ENCODE peak calls at places on chromosome 9, in six cellular contexts. T is cardiac muscle cell, P is breast epithelium, K is lung, Q is DND-41, V is fibroblast of lung. N is an unnamed sample. For H3K27me3, the result is how much of the 10 kb centered on the place peaks cover.

GRCh38 chr9:3906437-3907213 is 380.8 kb upstream of the RFX3 start:
- DNase-seq in T (peak), P (no peak), K (peak), Q (no peak), V (peak), N (no peak)

GRCh38 chr9:121075251-121076036 is 689 bp downstream of the CNTRL start:
- DNase-seq in T (no peak), P (no peak), K (no peak), Q (no peak), V (no peak), N (no peak)

GRCh38 chr9:18905033-18905882 is 127.8 kb downstream of the SAXO1 start:
- DNase-seq in T (peak), P (no peak), K (no peak), Q (no peak), V (peak), N (no peak)

GRCh38 chr9:81492710-81493447 is 196.5 kb downstream of the TLE1 start:
- DNase-seq in T (peak), P (no peak), K (no peak), Q (no peak), V (peak), N (no peak)

GRCh38 chr9:101418518-101419111 is 17.0 kb downstream of the ALDOB start:
- DNase-seq in T (no peak), P (no peak), K (no peak), Q (no peak), V (peak), N (no peak)

GRCh38 chr9:104871961-104872527 is 55.9 kb downstream of the ABCA1 start:
- DNase-seq in T (no peak), P (no peak), K (no peak), Q (no peak), V (no peak), N (no peak)

GRCh38 chr9:123473226-123473625 is 117.2 kb downstream of the CRB2 start:
- DNase-seq in T (no peak), P (no peak), K (no peak), Q (no peak), V (no peak), N (no peak)

GRCh38 chr9:70407081-70407503 is 7.4 kb downstream of the KLF9 start:
- DNase-seq in T (peak), P (no peak), K (no peak), Q (no peak), V (peak), N (no peak)

GRCh38 chr9:97857603-97858392 is 4.8 kb downstream of the FOXE1 start:
- DNase-seq in T (no peak), P (no peak), K (no peak), Q (no peak), V (no peak), N (no peak)
- H3K27me3 ChIP-seq in T (half or more), P (under half), K (under half), Q (under half), V (half or more), N (half or more)

GRCh38 chr9:15135167-15135792 is 171.7 kb downstream of the TTC39B start:
- DNase-seq in T (peak), P (no peak), K (peak), Q (peak), V (peak), N (peak)
- H3K4me3 ChIP-seq in T (no peak), P (no peak), K (no peak), Q (no peak), V (peak), N (no peak)

GRCh38 chr9:23830949-23831730 is 5.1 kb upstream of the ELAVL2 start:
- DNase-seq in T (no peak), P (no peak), K (no peak), Q (no peak), V (no peak), N (no peak)

GRCh38 chr9:23825700-23826099 is 340 bp downstream of the ELAVL2 start:
- DNase-seq in T (peak), P (no peak), K (no peak), Q (no peak), V (peak), N (no peak)

GRCh38 chr9:23830459-23830805 is 4.4 kb upstream of the ELAVL2 start:
- DNase-seq in T (no peak), P (no peak), K (no peak), Q (no peak), V (no peak), N (no peak)

GRCh38 chr9:23826120-23826629 is at the start of gene ELAVL2:
- DNase-seq in T (peak), P (peak), K (peak), Q (no peak), V (peak), N (peak)

GRCh38 chr9:23829580-23830458 is 3.8 kb upstream of the ELAVL2 start:
- DNase-seq in T (peak), P (no peak), K (no peak), Q (no peak), V (no peak), N (no peak)
- H3K27me3 ChIP-seq in T (half or more), P (under half), K (under half), Q (under half), V (under half), N (under half)

DNA sequence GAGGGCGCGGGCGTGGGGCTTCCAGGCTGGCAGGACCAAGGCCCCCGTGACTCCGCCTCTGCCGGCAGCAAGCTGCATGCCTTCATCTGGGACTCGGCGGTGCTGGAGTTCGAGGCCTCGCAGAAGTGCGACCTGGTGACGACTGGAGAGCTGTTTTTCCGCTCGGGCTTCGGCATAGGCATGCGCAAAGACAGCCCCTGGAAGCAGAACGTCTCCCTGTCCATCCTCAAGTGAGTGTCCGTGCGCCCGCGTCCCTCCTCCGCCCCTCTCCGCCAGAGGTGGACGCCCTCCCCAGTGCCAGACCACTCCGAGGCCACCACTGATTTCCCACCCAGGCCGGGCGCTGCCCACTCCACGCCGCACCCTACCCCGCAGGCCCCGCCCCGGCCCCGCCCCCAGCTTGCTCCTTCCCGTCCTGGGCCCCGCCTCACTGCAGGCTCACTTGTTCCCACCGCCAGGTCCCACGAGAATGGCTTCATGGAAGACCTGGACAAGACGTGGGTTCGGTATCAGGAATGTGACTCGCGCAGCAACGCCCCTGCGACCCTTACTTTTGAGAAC is 6.7 kb downstream of the LRRC26 start:
- DNase-seq in T (no peak), P (no peak), K (no peak), Q (no peak), V (no peak), N (no peak)
- H3K4me3 ChIP-seq in T (peak), P (peak), K (no peak), Q (no peak), V (peak), N (no peak)

GRCh38 chr9:2023532-2023931 is 8.4 kb downstream of the SMARCA2 start:
- DNase-seq in T (no peak), P (no peak), K (no peak), Q (no peak), V (no peak), N (no peak)

GRCh38 chr9:2019723-2020122 is 4.6 kb downstream of the SMARCA2 start:
- DNase-seq in T (no peak), P (no peak), K (no peak), Q (no peak), V (no peak), N (no peak)

GRCh38 chr9:2023042-2023441 is 7.9 kb downstream of the SMARCA2 start:
- DNase-seq in T (no peak), P (no peak), K (no peak), Q (no peak), V (no peak), N (no peak)

GRCh38 chr9:2022560-2022959 is 7.4 kb downstream of the SMARCA2 start:
- DNase-seq in T (no peak), P (no peak), K (no peak), Q (no peak), V (no peak), N (no peak)

DNA sequence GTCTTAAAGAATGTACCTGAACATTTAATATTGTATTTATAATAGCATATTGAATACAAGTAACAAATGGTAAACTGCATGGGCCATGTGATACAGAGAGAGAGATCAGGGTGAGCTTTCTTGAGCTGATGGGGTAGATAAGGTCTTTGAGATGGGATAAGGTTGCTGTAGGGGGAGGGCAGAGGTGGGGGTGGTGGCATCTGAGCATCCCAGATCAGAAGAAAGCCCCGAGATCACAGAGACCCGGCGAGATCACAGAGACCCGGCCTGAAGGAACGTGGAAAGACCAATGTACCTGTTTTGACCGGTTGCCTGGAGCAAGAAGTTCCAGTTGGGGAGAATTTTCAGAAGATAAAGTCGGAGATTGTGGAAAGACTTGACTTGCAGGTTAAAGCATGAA is 6.6 kb downstream of the SMARCA2 start:
- DNase-seq in T (no peak), P (no peak), K (no peak), Q (peak), V (no peak), N (no peak)
- H3K27me3 ChIP-seq in T (under half), P (under half), K (under half), Q (under half), V (under half), N (under half)

GRCh38 chr9:16245756-16246440 is 624.6 kb downstream of the BNC2 start:
- DNase-seq in T (peak), P (no peak), K (no peak), Q (no peak), V (peak), N (no peak)
- H3K4me3 ChIP-seq in T (no peak), P (no peak), K (no peak), Q (no peak), V (no peak), N (no peak)

GRCh38 chr9:34783951-34784487 is 74.1 kb upstream of the CCL21 start:
- DNase-seq in T (no peak), P (no peak), K (no peak), Q (no peak), V (no peak), N (no peak)
- H3K27me3 ChIP-seq in T (under half), P (under half), K (under half), Q (under half), V (under half), N (under half)

DNA sequence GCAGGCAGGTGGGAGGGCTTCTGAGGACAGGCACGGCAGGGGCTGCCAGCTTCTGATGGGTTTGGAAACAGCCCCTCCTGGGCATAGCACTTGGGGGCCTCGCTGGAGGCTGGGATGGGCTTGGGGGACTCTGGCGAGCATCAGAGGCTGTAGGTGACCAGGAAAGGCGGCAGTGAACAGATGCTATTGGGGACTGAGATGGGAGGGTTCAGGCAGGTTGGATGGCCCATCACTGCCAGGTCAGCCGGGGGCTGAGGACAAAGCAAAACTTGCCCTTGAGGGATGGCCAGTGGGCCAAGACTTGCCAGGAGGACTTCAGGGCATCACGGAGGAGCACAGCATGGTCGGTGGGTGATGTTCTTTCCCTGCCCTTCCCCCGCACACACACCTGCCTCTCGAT is 6.7 kb downstream of the AIF1L start:
- DNase-seq in T (no peak), P (no peak), K (no peak), Q (no peak), V (no peak), N (no peak)
- H3K4me3 ChIP-seq in T (no peak), P (no peak), K (no peak), Q (no peak), V (no peak), N (no peak)

GRCh38 chr9:124766326-124766725 is 4.8 kb downstream of the NR6A1 start:
- DNase-seq in T (no peak), P (no peak), K (no peak), Q (no peak), V (no peak), N (no peak)
- H3K27me3 ChIP-seq in T (under half), P (under half), K (under half), Q (under half), V (half or more), N (under half)

N was measured in effector memory CD4-positive, alpha-beta T cell.